ENCODE peak calls at places on chromosomes 16 and 17, in nine cellular contexts. R, C, W, D, L, Q, E, U and O are unnamed samples.

GRCh38 chr17:75096082-75096625 is 8.4 kb downstream of the SLC16A5 start:
- DNase-seq in E (no peak), L (no peak), R (no peak), D (no peak), W (peak), U (no peak), C (no peak), Q (no peak), O (no peak)

GRCh38 chr16:74682556-74682955 is 15.9 kb upstream of the RFWD3 start:
- DNase-seq in W (no peak), L (no peak), Q (no peak), D (no peak), E (no peak), C (no peak), U (no peak), R (no peak), O (no peak)

GRCh38 chr16:70465999-70466811 is 11.8 kb downstream of the FCSK start:
- DNase-seq in C (no peak), R (no peak), U (no peak), W (no peak), Q (no peak), L (no peak), D (no peak), E (no peak), O (no peak)

GRCh38 chr17:14755002-14755401 is 454.1 kb downstream of the HS3ST3B1 start:
- DNase-seq in U (no peak), L (no peak), Q (no peak), D (no peak), R (no peak), C (no peak), E (no peak), W (peak), O (peak)

GRCh38 chr16:10876799-10877341 is at the start of gene CIITA:
- DNase-seq in C (no peak), D (peak), L (peak), R (no peak), E (no peak), W (peak), U (peak), Q (no peak), O (no peak)

GRCh38 chr16:78294538-78295225 is 195.2 kb downstream of the WWOX start:
- DNase-seq in R (no peak), L (no peak), Q (no peak), C (no peak), U (no peak), D (no peak), E (no peak), W (no peak), O (no peak)

GRCh38 chr17:32903774-32904673 is 23.9 kb upstream of the TMEM98 start:
- DNase-seq in C (no peak), D (no peak), U (no peak), R (no peak), W (no peak), L (no peak), Q (no peak), E (no peak), O (no peak)

GRCh38 chr16:20803561-20804214 is 2.6 kb downstream of the ERI2 start:
- DNase-seq in U (no peak), W (no peak), D (no peak), L (no peak), R (no peak), C (no peak), E (no peak), Q (no peak), O (no peak)

GRCh38 chr16:89924298-89924924 is 1.3 kb downstream of the TUBB3 start:
- DNase-seq in E (no peak), D (no peak), W (no peak), L (peak), Q (no peak), R (no peak), C (peak), U (no peak), O (no peak)

GRCh38 chr17:45307290-45308015 is 9.4 kb downstream of the MAP3K14 start:
- DNase-seq in W (peak), R (no peak), D (peak), Q (no peak), U (no peak), E (no peak), C (no peak), L (peak), O (no peak)

GRCh38 chr16:73092236-73092781 is 44.4 kb upstream of the ZFHX3 start:
- DNase-seq in E (no peak), U (no peak), L (no peak), W (no peak), D (no peak), R (no peak), C (peak), Q (no peak), O (no peak)

GRCh38 chr17:41580651-41581365 is 5.9 kb downstream of the KRT14 start:
- DNase-seq in C (no peak), R (no peak), W (peak), U (no peak), D (no peak), E (no peak), L (no peak), Q (no peak), O (no peak)

GRCh38 chr17:28085766-28086165 is 43.3 kb downstream of the NLK start:
- DNase-seq in L (no peak), U (no peak), Q (no peak), W (no peak), D (no peak), C (no peak), R (no peak), E (no peak), O (no peak)

GRCh38 chr17:44095647-44096496 is 25.3 kb downstream of the G6PC3 start:
- DNase-seq in U (no peak), Q (no peak), E (no peak), W (peak), D (peak), R (no peak), C (peak), L (peak), O (no peak)

GRCh38 chr16:46568472-46569230 is 52.5 kb downstream of the SHCBP1 start:
- DNase-seq in D (no peak), U (no peak), C (no peak), E (no peak), L (no peak), Q (no peak), W (no peak), R (no peak), O (no peak)

GRCh38 chr16:5010576-5011329 is 23.0 kb downstream of the NAGPA start:
- DNase-seq in R (no peak), C (no peak), U (no peak), E (no peak), Q (no peak), W (no peak), L (no peak), D (no peak), O (no peak)

GRCh38 chr16:35239561-35239960 is 1780.1 kb downstream of the TP53TG3F start:
- DNase-seq in Q (no peak), U (no peak), C (no peak), E (no peak), W (no peak), L (no peak), D (no peak), R (no peak), O (no peak)

GRCh38 chr16:69187387-69187890 is 475 bp downstream of the SNTB2 start:
- DNase-seq in E (peak), W (peak), U (no peak), L (peak), Q (peak), R (peak), C (peak), D (no peak), O (no peak)

GRCh38 chr16:67177743-67178699 is 5.7 kb downstream of the MATCAP1 start:
- DNase-seq in W (peak), D (no peak), Q (no peak), L (no peak), E (no peak), C (no peak), R (no peak), U (no peak), O (peak)

GRCh38 chr17:38447502-38448095 is 19.3 kb downstream of the ARHGAP23 start:
- DNase-seq in U (no peak), Q (no peak), E (no peak), W (no peak), R (no peak), D (no peak), L (no peak), C (no peak), O (no peak)

GRCh38 chr17:17043668-17044226 is 1.5 kb downstream of the MPRIP start:
- DNase-seq in Q (no peak), U (no peak), R (no peak), E (no peak), W (peak), L (no peak), D (no peak), C (no peak), O (no peak)

GRCh38 chr17:65495255-65496060 is 66.0 kb downstream of the AXIN2 start:
- DNase-seq in W (no peak), E (no peak), Q (no peak), C (no peak), R (no peak), D (no peak), U (no peak), L (no peak), O (no peak)

GRCh38 chr17:42586514-42587230 is 9.1 kb upstream of the PSMC3IP start:
- DNase-seq in C (no peak), Q (no peak), R (no peak), D (no peak), W (no peak), U (no peak), E (no peak), L (no peak), O (no peak)

GRCh38 chr16:19938536-19938935 is 53.9 kb upstream of the GPRC5B start:
- DNase-seq in R (no peak), C (no peak), Q (no peak), W (no peak), D (no peak), E (no peak), U (no peak), L (no peak), O (no peak)

GRCh38 chr17:58046230-58047094 is 36.8 kb upstream of the DYNLL2 start:
- DNase-seq in L (no peak), R (no peak), U (no peak), Q (no peak), D (no peak), W (no peak), E (no peak), C (no peak), O (no peak)

GRCh38 chr16:57061084-57061905 is 31.1 kb upstream of the CPNE2 start:
- DNase-seq in E (no peak), C (no peak), Q (no peak), D (no peak), W (peak), R (no peak), L (no peak), U (no peak), O (no peak)

GRCh38 chr17:9577402-9577709 is 914 bp downstream of the CFAP52 start:
- DNase-seq in E (no peak), U (no peak), Q (no peak), L (no peak), D (no peak), C (no peak), W (no peak), R (no peak), O (no peak)

GRCh38 chr16:56263711-56264608 is 72.7 kb downstream of the GNAO1 start:
- DNase-seq in L (no peak), D (no peak), R (no peak), Q (no peak), U (no peak), E (no peak), W (no peak), C (peak), O (no peak)

GRCh38 chr16:3465911-3466584 is 22.6 kb downstream of the NAA60 start:
- DNase-seq in C (no peak), U (no peak), R (no peak), W (no peak), L (no peak), D (no peak), Q (no peak), E (no peak), O (no peak)